ENCODE peak calls at places on chromosomes 2 and 18, in four cellular contexts. V is endothelial cell of umbilical vein, U is mammary epithelial cell, R is SK-N-SH. O is an unnamed sample.

GRCh38 chr2:5921081-5921642 is 229.0 kb downstream of the SOX11 start:
- DNase-seq in V (no peak), U (no peak), R (peak), O (no peak)

GRCh38 chr18:13390196-13390595 is 171.6 kb downstream of the LDLRAD4 start:
- DNase-seq in V (no peak), U (no peak), R (no peak), O (no peak)

GRCh38 chr2:60947056-60947455 is 65.7 kb downstream of the REL start:
- DNase-seq in V (peak), U (no peak), R (no peak), O (no peak)

GRCh38 chr18:10377956-10378355 is 76.5 kb upstream of the APCDD1 start:
- DNase-seq in V (no peak), U (no peak), R (no peak), O (no peak)

GRCh38 chr2:75199428-75200011 is at the start of gene TACR1:
- DNase-seq in V (peak), U (peak), R (peak), O (peak)

GRCh38 chr2:215637658-215638057 is 201.8 kb upstream of the FN1 start:
- DNase-seq in V (no peak), U (no peak), R (no peak), O (no peak)

GRCh38 chr2:127614731-127615130 is 31.2 kb upstream of the GPR17 start:
- DNase-seq in V (no peak), U (peak), R (peak), O (no peak)

GRCh38 chr18:61824733-61825363 is 68.0 kb downstream of the RNF152 start:
- DNase-seq in V (no peak), U (peak), R (peak), O (peak)

GRCh38 chr18:54235871-54236270 is 11.4 kb upstream of the MBD2 start:
- DNase-seq in V (peak), U (no peak), R (no peak), O (peak)

GRCh38 chr2:231716641-231717280 is 8.4 kb downstream of the PTMA start:
- DNase-seq in V (no peak), U (no peak), R (no peak), O (peak)

GRCh38 chr2:209322041-209322440 is 101.8 kb upstream of the MAP2 start:
- DNase-seq in V (no peak), U (no peak), R (no peak), O (no peak)

GRCh38 chr2:10357770-10358169 is 55.1 kb downstream of the HPCAL1 start:
- DNase-seq in V (no peak), U (no peak), R (no peak), O (no peak)

DNA sequence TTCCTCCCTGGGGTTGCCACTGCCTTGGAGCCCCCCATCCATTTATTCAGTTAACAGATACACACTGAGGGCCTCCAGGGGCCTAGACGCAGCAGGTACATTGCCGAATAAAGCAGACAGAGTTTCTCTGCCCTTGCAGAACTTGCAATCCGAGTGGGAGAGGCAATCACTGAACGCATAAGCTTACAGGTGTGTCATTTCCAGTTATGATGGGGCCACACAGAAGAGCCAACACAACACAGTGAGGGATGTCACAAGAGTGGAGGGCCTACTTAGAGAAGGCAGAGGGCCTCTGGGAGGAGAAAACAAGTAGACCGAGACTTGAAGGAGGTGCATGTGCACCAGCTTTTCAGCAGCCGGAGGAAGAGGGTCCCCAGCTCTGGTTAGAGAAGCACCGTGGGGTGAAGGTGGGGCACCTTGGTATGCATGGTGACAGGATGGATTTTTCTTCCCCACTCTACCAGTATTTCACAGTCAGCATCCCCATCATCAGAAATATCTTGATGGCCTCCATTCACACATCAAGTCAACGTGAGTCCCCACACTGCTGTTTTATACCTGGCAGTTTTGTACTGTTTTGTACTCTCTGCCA is 150.9 kb downstream of the SMAD7 start:
- DNase-seq in V (no peak), U (no peak), R (no peak), O (no peak)
- H3K4me3 ChIP-seq in V (no peak), U (no peak), R (no peak), O (no peak)

GRCh38 chr18:48867978-48868377 is 82.8 kb downstream of the SMAD7 start:
- DNase-seq in V (no peak), U (no peak), R (no peak), O (no peak)

GRCh38 chr18:48864876-48865275 is 85.9 kb downstream of the SMAD7 start:
- DNase-seq in V (no peak), U (no peak), R (no peak), O (no peak)

GRCh38 chr18:48868468-48869466 is 82.0 kb downstream of the SMAD7 start:
- DNase-seq in V (no peak), U (peak), R (no peak), O (no peak)

GRCh38 chr18:48866028-48866733 is 84.6 kb downstream of the SMAD7 start:
- DNase-seq in V (peak), U (no peak), R (peak), O (no peak)

DNA sequence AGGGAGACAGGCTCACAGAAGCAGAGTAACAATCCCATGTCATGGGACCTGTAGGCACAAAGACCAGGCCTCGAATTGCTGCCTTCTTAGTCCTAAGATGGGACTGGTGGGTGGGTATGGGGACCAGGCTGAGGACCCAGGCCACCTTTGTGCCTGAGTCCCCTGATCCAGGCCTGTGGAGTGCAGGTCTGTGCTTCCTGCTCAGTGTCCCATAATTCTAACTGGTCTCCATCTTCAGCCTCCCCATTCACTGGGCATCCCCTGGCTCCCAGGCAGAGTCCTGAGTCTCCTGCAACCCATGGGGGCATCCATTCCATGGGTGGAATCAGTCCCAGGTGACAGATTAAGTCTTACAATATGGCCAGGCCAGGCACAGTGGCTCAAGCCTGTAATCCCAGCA is 83.9 kb downstream of the SMAD7 start:
- DNase-seq in V (no peak), U (no peak), R (no peak), O (no peak)
- H3K4me2 ChIP-seq in V (no peak), U (no peak), R (no peak), O (no peak)

GRCh38 chr2:32946314-32947075 is at the start of gene LTBP1:
- DNase-seq in V (peak), U (peak), R (peak), O (peak)
- H3K27ac ChIP-seq in V (peak), U (no peak), R (peak), O (peak)

DNA sequence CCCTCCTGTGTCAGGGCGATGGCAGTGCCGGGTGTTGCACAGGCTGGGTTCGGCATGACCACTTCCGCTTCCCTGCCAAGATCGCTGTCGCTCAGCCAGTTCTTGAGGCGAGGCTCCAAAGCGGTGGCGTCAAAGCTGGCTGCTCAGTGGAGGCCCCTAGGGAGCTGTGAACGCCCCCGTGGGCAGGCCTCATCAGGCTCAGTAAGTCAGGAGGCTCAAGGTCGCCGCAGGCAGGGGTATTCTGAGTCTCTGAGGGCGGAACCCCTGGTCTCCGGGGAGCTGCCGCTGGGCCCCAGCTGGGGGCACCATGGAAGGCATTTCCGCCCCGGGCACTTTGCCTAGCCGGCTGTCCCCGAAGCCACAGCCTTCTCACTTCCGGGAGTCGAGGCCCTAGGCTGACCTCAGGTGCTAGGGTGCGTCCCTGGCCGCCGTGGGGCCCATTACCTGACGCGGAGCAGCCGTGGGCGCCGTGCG is 210.4 kb downstream of the SOCS6 start:
- DNase-seq in V (no peak), U (no peak), R (no peak), O (peak)
- H3K4me3 ChIP-seq in V (no peak), U (no peak), R (no peak), O (no peak)

DNA sequence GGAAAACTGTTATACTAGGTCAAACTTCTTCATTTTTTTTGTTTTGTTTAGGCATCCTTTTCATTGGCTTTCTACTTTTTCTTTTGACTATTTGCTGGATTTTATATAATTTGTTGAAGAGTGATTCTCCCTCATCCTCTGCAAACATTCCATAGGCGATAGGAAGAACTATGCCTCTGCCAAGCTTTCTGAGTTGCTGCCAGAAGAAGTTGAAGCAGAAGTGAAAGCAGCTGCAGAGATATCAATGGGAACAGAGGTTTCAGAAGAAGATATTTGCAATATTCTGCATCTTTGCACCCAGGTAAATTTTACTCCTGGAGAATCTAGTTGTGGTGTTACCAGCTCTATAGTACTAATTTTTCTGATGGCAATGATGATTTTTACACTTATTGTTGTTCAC is 25.4 kb downstream of the NOP58 start:
- DNase-seq in V (no peak), U (no peak), R (no peak), O (no peak)
- H3K4me2 ChIP-seq in V (no peak), U (no peak), R (no peak), O (no peak)

GRCh38 chr2:96769816-96770215 is 9.1 kb downstream of the CNNM4 start:
- DNase-seq in V (no peak), U (no peak), R (peak), O (no peak)
- H3K27ac ChIP-seq in V (no peak), U (no peak), R (no peak), O (no peak)

GRCh38 chr2:196587061-196587460 is 52.5 kb upstream of the CCDC150 start:
- DNase-seq in V (no peak), U (no peak), R (no peak), O (no peak)
- H3K4me3 ChIP-seq in V (no peak), U (no peak), R (no peak), O (no peak)

GRCh38 chr18:60215432-60215831 is 157.1 kb downstream of the MC4R start:
- DNase-seq in V (no peak), U (no peak), R (no peak), O (no peak)
- H3K4me2 ChIP-seq in V (no peak), U (no peak), R (no peak), O (no peak)

GRCh38 chr18:9019135-9019534 is 83.4 kb upstream of the NDUFV2 start:
- DNase-seq in V (no peak), U (no peak), R (no peak), O (no peak)
- H3K27ac ChIP-seq in V (no peak), U (no peak), R (no peak), O (no peak)

GRCh38 chr2:793236-793635 is 116.0 kb upstream of the TMEM18 start:
- DNase-seq in V (no peak), U (no peak), R (no peak), O (no peak)
- H3K4me3 ChIP-seq in V (no peak), U (no peak), R (no peak), O (no peak)

O was measured in mesendoderm.